ENCODE peak calls at places on chromosomes 1 and 21, in ten cellular contexts. One of them, this sample, is unnamed.

GRCh38 chr1:15049067-15049466 is 104.5 kb upstream of the TMEM51 start:
- DNase-seq in NCI-H2081: no peak
- DNase-seq in activated CD4-positive, CD25-positive, alpha-beta regulatory T cell: no peak
- DNase-seq in NCI-H1436: no peak
- DNase-seq in cardiac septum: no peak
- DNase-seq in fibroblast of the aortic adventitia: no peak
- DNase-seq in cardiac muscle cell: no peak
- DNase-seq in activated CD8-positive, alpha-beta memory T cell treated with anti-CD3 and anti-CD28 coated beads, Interleukin-2, amount 50 U/mL, for 4 hours: no peak
- DNase-seq in T-helper 17 cell: no peak
- DNase-seq in colonic mucosa: no peak
- DNase-seq in this sample: no peak

GRCh38 chr21:41560701-41561158 is 52.8 kb upstream of the TMPRSS2 start:
- DNase-seq in NCI-H1436: no peak
- DNase-seq in cardiac septum: no peak
- DNase-seq in NCI-H2081: no peak
- DNase-seq in activated CD8-positive, alpha-beta memory T cell treated with anti-CD3 and anti-CD28 coated beads, Interleukin-2, amount 50 U/mL, for 4 hours: no peak
- DNase-seq in cardiac muscle cell: no peak
- DNase-seq in colonic mucosa: peak
- DNase-seq in activated CD4-positive, CD25-positive, alpha-beta regulatory T cell: no peak
- DNase-seq in T-helper 17 cell: no peak
- DNase-seq in fibroblast of the aortic adventitia: no peak
- DNase-seq in this sample: no peak

GRCh38 chr1:25992689-25993146 is 5.1 kb downstream of the PAFAH2 start:
- DNase-seq in colonic mucosa: no peak
- DNase-seq in activated CD4-positive, CD25-positive, alpha-beta regulatory T cell: no peak
- DNase-seq in cardiac muscle cell: no peak
- DNase-seq in fibroblast of the aortic adventitia: no peak
- DNase-seq in activated CD8-positive, alpha-beta memory T cell treated with anti-CD3 and anti-CD28 coated beads, Interleukin-2, amount 50 U/mL, for 4 hours: no peak
- DNase-seq in T-helper 17 cell: no peak
- DNase-seq in cardiac septum: no peak
- DNase-seq in NCI-H2081: no peak
- DNase-seq in NCI-H1436: no peak
- DNase-seq in this sample: no peak

GRCh38 chr1:227788279-227789041 is 27.0 kb upstream of the PRSS38 start:
- DNase-seq in activated CD4-positive, CD25-positive, alpha-beta regulatory T cell: peak
- DNase-seq in cardiac septum: no peak
- DNase-seq in colonic mucosa: peak
- DNase-seq in fibroblast of the aortic adventitia: no peak
- DNase-seq in NCI-H1436: peak
- DNase-seq in activated CD8-positive, alpha-beta memory T cell treated with anti-CD3 and anti-CD28 coated beads, Interleukin-2, amount 50 U/mL, for 4 hours: peak
- DNase-seq in T-helper 17 cell: peak
- DNase-seq in cardiac muscle cell: peak
- DNase-seq in NCI-H2081: peak
- DNase-seq in this sample: no peak

GRCh38 chr1:29520571-29521437 is 284.5 kb downstream of the PTPRU start:
- DNase-seq in cardiac muscle cell: no peak
- DNase-seq in NCI-H2081: no peak
- DNase-seq in T-helper 17 cell: no peak
- DNase-seq in cardiac septum: no peak
- DNase-seq in colonic mucosa: no peak
- DNase-seq in activated CD8-positive, alpha-beta memory T cell treated with anti-CD3 and anti-CD28 coated beads, Interleukin-2, amount 50 U/mL, for 4 hours: no peak
- DNase-seq in NCI-H1436: no peak
- DNase-seq in fibroblast of the aortic adventitia: no peak
- DNase-seq in activated CD4-positive, CD25-positive, alpha-beta regulatory T cell: no peak
- DNase-seq in this sample: peak

GRCh38 chr1:97069312-97069711 is 347.7 kb downstream of the PTBP2 start:
- DNase-seq in colonic mucosa: no peak
- DNase-seq in T-helper 17 cell: no peak
- DNase-seq in cardiac muscle cell: no peak
- DNase-seq in activated CD8-positive, alpha-beta memory T cell treated with anti-CD3 and anti-CD28 coated beads, Interleukin-2, amount 50 U/mL, for 4 hours: no peak
- DNase-seq in activated CD4-positive, CD25-positive, alpha-beta regulatory T cell: no peak
- DNase-seq in fibroblast of the aortic adventitia: no peak
- DNase-seq in NCI-H1436: no peak
- DNase-seq in cardiac septum: no peak
- DNase-seq in NCI-H2081: no peak
- DNase-seq in this sample: no peak

GRCh38 chr1:41898191-41898713 is 20.5 kb downstream of the HIVEP3 start:
- DNase-seq in colonic mucosa: no peak
- DNase-seq in T-helper 17 cell: peak
- DNase-seq in fibroblast of the aortic adventitia: peak
- DNase-seq in cardiac muscle cell: no peak
- DNase-seq in NCI-H2081: no peak
- DNase-seq in NCI-H1436: no peak
- DNase-seq in activated CD4-positive, CD25-positive, alpha-beta regulatory T cell: peak
- DNase-seq in cardiac septum: no peak
- DNase-seq in activated CD8-positive, alpha-beta memory T cell treated with anti-CD3 and anti-CD28 coated beads, Interleukin-2, amount 50 U/mL, for 4 hours: peak
- DNase-seq in this sample: no peak

GRCh38 chr1:207033302-207033701 is 746 bp upstream of the C1orf116 start:
- DNase-seq in cardiac muscle cell: no peak
- DNase-seq in NCI-H1436: no peak
- DNase-seq in activated CD4-positive, CD25-positive, alpha-beta regulatory T cell: no peak
- DNase-seq in colonic mucosa: no peak
- DNase-seq in T-helper 17 cell: no peak
- DNase-seq in activated CD8-positive, alpha-beta memory T cell treated with anti-CD3 and anti-CD28 coated beads, Interleukin-2, amount 50 U/mL, for 4 hours: no peak
- DNase-seq in NCI-H2081: no peak
- DNase-seq in fibroblast of the aortic adventitia: no peak
- DNase-seq in cardiac septum: no peak
- DNase-seq in this sample: no peak

GRCh38 chr1:118987431-118988185 is 535 bp downstream of the TBX15 start:
- DNase-seq in T-helper 17 cell: no peak
- DNase-seq in activated CD8-positive, alpha-beta memory T cell treated with anti-CD3 and anti-CD28 coated beads, Interleukin-2, amount 50 U/mL, for 4 hours: no peak
- DNase-seq in cardiac septum: no peak
- DNase-seq in activated CD4-positive, CD25-positive, alpha-beta regulatory T cell: no peak
- DNase-seq in NCI-H2081: no peak
- DNase-seq in fibroblast of the aortic adventitia: no peak
- DNase-seq in NCI-H1436: no peak
- DNase-seq in colonic mucosa: no peak
- DNase-seq in cardiac muscle cell: peak
- DNase-seq in this sample: no peak

GRCh38 chr1:50426702-50427085 is 3.5 kb upstream of the DMRTA2 start:
- DNase-seq in NCI-H2081: no peak
- DNase-seq in activated CD8-positive, alpha-beta memory T cell treated with anti-CD3 and anti-CD28 coated beads, Interleukin-2, amount 50 U/mL, for 4 hours: no peak
- DNase-seq in T-helper 17 cell: no peak
- DNase-seq in activated CD4-positive, CD25-positive, alpha-beta regulatory T cell: no peak
- DNase-seq in colonic mucosa: no peak
- DNase-seq in NCI-H1436: no peak
- DNase-seq in fibroblast of the aortic adventitia: no peak
- DNase-seq in cardiac muscle cell: no peak
- DNase-seq in cardiac septum: no peak
- DNase-seq in this sample: no peak

GRCh38 chr1:221851341-221851740 is 109.5 kb upstream of the DUSP10 start:
- DNase-seq in colonic mucosa: no peak
- DNase-seq in T-helper 17 cell: no peak
- DNase-seq in cardiac muscle cell: no peak
- DNase-seq in fibroblast of the aortic adventitia: no peak
- DNase-seq in NCI-H2081: no peak
- DNase-seq in NCI-H1436: no peak
- DNase-seq in activated CD4-positive, CD25-positive, alpha-beta regulatory T cell: no peak
- DNase-seq in activated CD8-positive, alpha-beta memory T cell treated with anti-CD3 and anti-CD28 coated beads, Interleukin-2, amount 50 U/mL, for 4 hours: no peak
- DNase-seq in cardiac septum: no peak
- DNase-seq in this sample: no peak

GRCh38 chr1:171258429-171258828 is 10.1 kb downstream of the FMO1 start:
- DNase-seq in cardiac muscle cell: no peak
- DNase-seq in T-helper 17 cell: no peak
- DNase-seq in fibroblast of the aortic adventitia: no peak
- DNase-seq in colonic mucosa: no peak
- DNase-seq in NCI-H2081: no peak
- DNase-seq in activated CD8-positive, alpha-beta memory T cell treated with anti-CD3 and anti-CD28 coated beads, Interleukin-2, amount 50 U/mL, for 4 hours: no peak
- DNase-seq in cardiac septum: no peak
- DNase-seq in activated CD4-positive, CD25-positive, alpha-beta regulatory T cell: no peak
- DNase-seq in NCI-H1436: no peak
- DNase-seq in this sample: no peak

GRCh38 chr1:199489594-199489993 is 537.9 kb upstream of the NR5A2 start:
- DNase-seq in NCI-H2081: no peak
- DNase-seq in NCI-H1436: no peak
- DNase-seq in cardiac muscle cell: no peak
- DNase-seq in colonic mucosa: no peak
- DNase-seq in activated CD4-positive, CD25-positive, alpha-beta regulatory T cell: no peak
- DNase-seq in fibroblast of the aortic adventitia: no peak
- DNase-seq in cardiac septum: no peak
- DNase-seq in activated CD8-positive, alpha-beta memory T cell treated with anti-CD3 and anti-CD28 coated beads, Interleukin-2, amount 50 U/mL, for 4 hours: no peak
- DNase-seq in T-helper 17 cell: no peak
- DNase-seq in this sample: no peak

GRCh38 chr1:235923466-235924008 is 56.8 kb upstream of the LYST start:
- DNase-seq in T-helper 17 cell: no peak
- DNase-seq in activated CD4-positive, CD25-positive, alpha-beta regulatory T cell: no peak
- DNase-seq in NCI-H1436: peak
- DNase-seq in NCI-H2081: peak
- DNase-seq in colonic mucosa: peak
- DNase-seq in fibroblast of the aortic adventitia: peak
- DNase-seq in activated CD8-positive, alpha-beta memory T cell treated with anti-CD3 and anti-CD28 coated beads, Interleukin-2, amount 50 U/mL, for 4 hours: no peak
- DNase-seq in cardiac septum: no peak
- DNase-seq in cardiac muscle cell: peak
- DNase-seq in this sample: no peak

GRCh38 chr1:43465694-43466152 is 12.0 kb upstream of the HYI start:
- DNase-seq in NCI-H1436: no peak
- DNase-seq in cardiac muscle cell: no peak
- DNase-seq in NCI-H2081: no peak
- DNase-seq in activated CD8-positive, alpha-beta memory T cell treated with anti-CD3 and anti-CD28 coated beads, Interleukin-2, amount 50 U/mL, for 4 hours: no peak
- DNase-seq in colonic mucosa: no peak
- DNase-seq in T-helper 17 cell: no peak
- DNase-seq in fibroblast of the aortic adventitia: no peak
- DNase-seq in cardiac septum: no peak
- DNase-seq in activated CD4-positive, CD25-positive, alpha-beta regulatory T cell: no peak
- DNase-seq in this sample: no peak